ENCODE peak calls at places on chromosome 19, in seven cellular contexts. One of them, this sample, is unnamed.

GRCh38 chr19:35144600-35145436 is 1.8 kb downstream of the FXYD7 start:
- DNase-seq in neuronal stem cell: no peak
- DNase-seq in mesenchymal stem cell: no peak
- DNase-seq in H1: no peak
- DNase-seq in mesendoderm: peak; percentile 93
- DNase-seq in IMR-90: no peak
- DNase-seq in trophoblast cell: peak; percentile 70
- DNase-seq in this sample: peak; percentile 87

GRCh38 chr19:43465468-43466120 is at the start of gene LYPD3:
- DNase-seq in trophoblast cell: peak; percentile 96
- DNase-seq in neuronal stem cell: no peak
- DNase-seq in IMR-90: peak; percentile 31
- DNase-seq in mesenchymal stem cell: peak; percentile 33
- DNase-seq in H1: no peak
- DNase-seq in mesendoderm: peak; percentile 70
- DNase-seq in this sample: peak; percentile 84

GRCh38 chr19:53467138-53467502 is 413 bp upstream of the ZNF813 start:
- DNase-seq in neuronal stem cell: no peak
- DNase-seq in IMR-90: no peak
- DNase-seq in mesendoderm: no peak
- DNase-seq in trophoblast cell: no peak
- DNase-seq in H1: no peak
- DNase-seq in mesenchymal stem cell: no peak
- DNase-seq in this sample: no peak

GRCh38 chr19:447816-448546 is 12.9 kb downstream of the SHC2 start:
- DNase-seq in mesenchymal stem cell: peak; percentile 85
- DNase-seq in H1: no peak
- DNase-seq in trophoblast cell: no peak
- DNase-seq in neuronal stem cell: no peak
- DNase-seq in IMR-90: no peak
- DNase-seq in mesendoderm: no peak
- DNase-seq in this sample: no peak

GRCh38 chr19:35577918-35578317 is 8.1 kb upstream of the PMIS2 start:
- DNase-seq in mesendoderm: no peak
- DNase-seq in IMR-90: no peak
- DNase-seq in trophoblast cell: no peak
- DNase-seq in neuronal stem cell: no peak
- DNase-seq in H1: no peak
- DNase-seq in mesenchymal stem cell: no peak
- DNase-seq in this sample: no peak

GRCh38 chr19:41695745-41696144 is 7.7 kb upstream of the CEACAM7 start:
- DNase-seq in mesenchymal stem cell: no peak
- DNase-seq in IMR-90: no peak
- DNase-seq in trophoblast cell: no peak
- DNase-seq in neuronal stem cell: no peak
- DNase-seq in mesendoderm: no peak
- DNase-seq in H1: no peak
- DNase-seq in this sample: peak; percentile 17

GRCh38 chr19:40872209-40872608 is 9.8 kb downstream of the CYP2A7 start:
- DNase-seq in H1: no peak
- DNase-seq in trophoblast cell: peak; percentile 68
- DNase-seq in neuronal stem cell: no peak
- DNase-seq in mesendoderm: no peak
- DNase-seq in mesenchymal stem cell: no peak
- DNase-seq in IMR-90: no peak
- DNase-seq in this sample: no peak

GRCh38 chr19:47797996-47798903 is 6.1 kb downstream of the TPRX1 start:
- DNase-seq in IMR-90: no peak
- DNase-seq in H1: no peak
- DNase-seq in neuronal stem cell: no peak
- DNase-seq in mesendoderm: no peak
- DNase-seq in trophoblast cell: no peak
- DNase-seq in mesenchymal stem cell: no peak
- DNase-seq in this sample: no peak

GRCh38 chr19:22976248-22976647 is 26.7 kb downstream of the ZNF728 start:
- DNase-seq in mesenchymal stem cell: no peak
- DNase-seq in mesendoderm: no peak
- DNase-seq in IMR-90: no peak
- DNase-seq in trophoblast cell: no peak
- DNase-seq in neuronal stem cell: no peak
- DNase-seq in H1: no peak
- DNase-seq in this sample: no peak

GRCh38 chr19:32800757-32801156 is 68.8 kb downstream of the SLC7A9 start:
- DNase-seq in H1: no peak
- DNase-seq in trophoblast cell: no peak
- DNase-seq in mesenchymal stem cell: no peak
- DNase-seq in mesendoderm: no peak
- DNase-seq in neuronal stem cell: no peak
- DNase-seq in IMR-90: no peak
- DNase-seq in this sample: no peak

GRCh38 chr19:33434886-33435705 is 61.6 kb downstream of the CEBPG start:
- DNase-seq in mesendoderm: peak; percentile 7
- DNase-seq in trophoblast cell: no peak
- DNase-seq in neuronal stem cell: no peak
- DNase-seq in H1: no peak
- DNase-seq in IMR-90: peak; percentile 32
- DNase-seq in mesenchymal stem cell: peak; percentile 48
- DNase-seq in this sample: no peak

GRCh38 chr19:4452230-4452990 is 5.2 kb downstream of the UBXN6 start:
- DNase-seq in mesendoderm: no peak
- DNase-seq in mesenchymal stem cell: no peak
- DNase-seq in trophoblast cell: no peak
- DNase-seq in neuronal stem cell: no peak
- DNase-seq in H1: no peak
- DNase-seq in IMR-90: no peak
- DNase-seq in this sample: no peak

GRCh38 chr19:4455742-4456565 is 1.6 kb downstream of the UBXN6 start:
- DNase-seq in H1: no peak
- DNase-seq in neuronal stem cell: no peak
- DNase-seq in IMR-90: peak; percentile 84
- DNase-seq in mesenchymal stem cell: peak; percentile 63
- DNase-seq in trophoblast cell: no peak
- DNase-seq in mesendoderm: peak; percentile 30
- DNase-seq in this sample: no peak

GRCh38 chr19:4454621-4454951 is 3.0 kb downstream of the UBXN6 start:
- DNase-seq in IMR-90: no peak
- DNase-seq in mesendoderm: no peak
- DNase-seq in neuronal stem cell: no peak
- DNase-seq in trophoblast cell: no peak
- DNase-seq in H1: no peak
- DNase-seq in mesenchymal stem cell: no peak
- DNase-seq in this sample: no peak

GRCh38 chr19:4454952-4455738 is 2.4 kb downstream of the UBXN6 start:
- DNase-seq in mesenchymal stem cell: peak; percentile 37
- DNase-seq in trophoblast cell: no peak
- DNase-seq in H1: no peak
- DNase-seq in neuronal stem cell: no peak
- DNase-seq in mesendoderm: no peak
- DNase-seq in IMR-90: peak; percentile 62
- DNase-seq in this sample: no peak

GRCh38 chr19:4453232-4454179 is 4.1 kb downstream of the UBXN6 start:
- DNase-seq in neuronal stem cell: no peak
- DNase-seq in mesenchymal stem cell: no peak
- DNase-seq in IMR-90: no peak
- DNase-seq in H1: no peak
- DNase-seq in mesendoderm: no peak
- DNase-seq in trophoblast cell: no peak
- DNase-seq in this sample: no peak
- H3K4ac ChIP-seq in neuronal stem cell: no peak overlapping the region
- H3K4ac ChIP-seq in mesenchymal stem cell: no peak overlapping the region
- H3K4ac ChIP-seq in IMR-90: no peak overlapping the region
- H3K4ac ChIP-seq in H1: no peak overlapping the region
- H3K4ac ChIP-seq in mesendoderm: no peak overlapping the region
- H3K4ac ChIP-seq in trophoblast cell: no peak overlapping the region
- H3K4ac ChIP-seq in this sample: no peak overlapping the region

GRCh38 chr19:17011485-17011884 is 15.1 kb downstream of the CPAMD8 start:
- DNase-seq in mesendoderm: no peak
- DNase-seq in neuronal stem cell: no peak
- DNase-seq in H1: no peak
- DNase-seq in IMR-90: no peak
- DNase-seq in trophoblast cell: no peak
- DNase-seq in mesenchymal stem cell: no peak
- DNase-seq in this sample: no peak
- H3K4ac ChIP-seq in mesendoderm: no peak overlapping the region
- H3K4ac ChIP-seq in neuronal stem cell: no peak overlapping the region
- H3K4ac ChIP-seq in H1: no peak overlapping the region
- H3K4ac ChIP-seq in IMR-90: no peak overlapping the region
- H3K4ac ChIP-seq in trophoblast cell: no peak overlapping the region
- H3K4ac ChIP-seq in mesenchymal stem cell: no peak overlapping the region
- H3K4ac ChIP-seq in this sample: no peak overlapping the region

GRCh38 chr19:3013261-3013725 is 15.8 kb downstream of the TLE2 start:
- DNase-seq in mesendoderm: no peak
- DNase-seq in neuronal stem cell: no peak
- DNase-seq in mesenchymal stem cell: no peak
- DNase-seq in H1: no peak
- DNase-seq in trophoblast cell: no peak
- DNase-seq in IMR-90: no peak
- DNase-seq in this sample: no peak

GRCh38 chr19:3017923-3018322 is 11.2 kb downstream of the TLE2 start:
- DNase-seq in neuronal stem cell: no peak
- DNase-seq in mesenchymal stem cell: no peak
- DNase-seq in trophoblast cell: no peak
- DNase-seq in mesendoderm: no peak
- DNase-seq in H1: no peak
- DNase-seq in IMR-90: no peak
- DNase-seq in this sample: no peak

GRCh38 chr19:3012522-3013260 is 16.4 kb downstream of the TLE2 start:
- DNase-seq in trophoblast cell: no peak
- DNase-seq in neuronal stem cell: no peak
- DNase-seq in mesendoderm: peak; percentile 30
- DNase-seq in mesenchymal stem cell: no peak
- DNase-seq in IMR-90: no peak
- DNase-seq in H1: no peak
- DNase-seq in this sample: no peak

GRCh38 chr19:3014135-3014534 is 14.9 kb downstream of the TLE2 start:
- DNase-seq in IMR-90: no peak
- DNase-seq in H1: no peak
- DNase-seq in mesenchymal stem cell: no peak
- DNase-seq in trophoblast cell: no peak
- DNase-seq in neuronal stem cell: no peak
- DNase-seq in mesendoderm: no peak
- DNase-seq in this sample: no peak

GRCh38 chr19:3015126-3016057 is 13.7 kb downstream of the TLE2 start:
- DNase-seq in H1: no peak
- DNase-seq in IMR-90: no peak
- DNase-seq in mesendoderm: no peak
- DNase-seq in neuronal stem cell: no peak
- DNase-seq in trophoblast cell: no peak
- DNase-seq in mesenchymal stem cell: no peak
- DNase-seq in this sample: no peak
- H3K4ac ChIP-seq in H1: no peak overlapping the region
- H3K4ac ChIP-seq in IMR-90: no peak overlapping the region
- H3K4ac ChIP-seq in mesendoderm: no peak overlapping the region
- H3K4ac ChIP-seq in neuronal stem cell: no peak overlapping the region
- H3K4ac ChIP-seq in trophoblast cell: no peak overlapping the region
- H3K4ac ChIP-seq in mesenchymal stem cell: no peak overlapping the region
- H3K4ac ChIP-seq in this sample: no peak overlapping the region

GRCh38 chr19:19711306-19711933 is 21.5 kb downstream of the ZNF14 start:
- DNase-seq in mesendoderm: peak; percentile 19
- DNase-seq in mesenchymal stem cell: no peak
- DNase-seq in IMR-90: no peak
- DNase-seq in trophoblast cell: no peak
- DNase-seq in H1: no peak
- DNase-seq in neuronal stem cell: no peak
- DNase-seq in this sample: no peak
- H3K4ac ChIP-seq in mesendoderm: no peak overlapping the region
- H3K4ac ChIP-seq in mesenchymal stem cell: no peak overlapping the region
- H3K4ac ChIP-seq in IMR-90: no peak overlapping the region
- H3K4ac ChIP-seq in trophoblast cell: no peak overlapping the region
- H3K4ac ChIP-seq in H1: no peak overlapping the region
- H3K4ac ChIP-seq in neuronal stem cell: no peak overlapping the region
- H3K4ac ChIP-seq in this sample: no peak overlapping the region

GRCh38 chr19:51012661-51013190 is 6.8 kb downstream of the KLK10 start:
- DNase-seq in trophoblast cell: no peak
- DNase-seq in mesenchymal stem cell: no peak
- DNase-seq in mesendoderm: no peak
- DNase-seq in neuronal stem cell: no peak
- DNase-seq in IMR-90: no peak
- DNase-seq in H1: no peak
- DNase-seq in this sample: no peak
- H3K4ac ChIP-seq in trophoblast cell: no peak overlapping the region
- H3K4ac ChIP-seq in mesenchymal stem cell: no peak overlapping the region
- H3K4ac ChIP-seq in mesendoderm: no peak overlapping the region
- H3K4ac ChIP-seq in neuronal stem cell: no peak overlapping the region
- H3K4ac ChIP-seq in IMR-90: no peak overlapping the region
- H3K4ac ChIP-seq in H1: no peak overlapping the region
- H3K4ac ChIP-seq in this sample: no peak overlapping the region

GRCh38 chr19:8390617-8390981 is 439 bp downstream of the RAB11B start:
- DNase-seq in mesendoderm: peak; percentile 93
- DNase-seq in mesenchymal stem cell: peak; percentile 91
- DNase-seq in IMR-90: peak; percentile 89
- DNase-seq in trophoblast cell: peak; percentile 94
- DNase-seq in H1: peak; percentile 91
- DNase-seq in neuronal stem cell: peak; percentile 93
- DNase-seq in this sample: peak; percentile 95

GRCh38 chr19:8387688-8388611 is 2.2 kb upstream of the RAB11B start:
- DNase-seq in neuronal stem cell: no peak
- DNase-seq in trophoblast cell: no peak
- DNase-seq in mesenchymal stem cell: peak; percentile 46
- DNase-seq in H1: no peak
- DNase-seq in mesendoderm: no peak
- DNase-seq in IMR-90: no peak
- DNase-seq in this sample: no peak

GRCh38 chr19:8388612-8388958 is 1.6 kb upstream of the RAB11B start:
- DNase-seq in IMR-90: no peak
- DNase-seq in H1: no peak
- DNase-seq in trophoblast cell: no peak
- DNase-seq in mesenchymal stem cell: no peak
- DNase-seq in mesendoderm: no peak
- DNase-seq in neuronal stem cell: no peak
- DNase-seq in this sample: no peak

GRCh38 chr19:8389891-8390616 is at the start of gene RAB11B:
- DNase-seq in neuronal stem cell: peak; percentile 100
- DNase-seq in IMR-90: peak; percentile 99
- DNase-seq in H1: peak; percentile 99
- DNase-seq in mesenchymal stem cell: peak; percentile 100
- DNase-seq in trophoblast cell: peak; percentile 99
- DNase-seq in mesendoderm: peak; percentile 100
- DNase-seq in this sample: peak; percentile 100

GRCh38 chr19:8386990-8387389 is 3.2 kb upstream of the RAB11B start:
- DNase-seq in mesendoderm: no peak
- DNase-seq in neuronal stem cell: no peak
- DNase-seq in mesenchymal stem cell: no peak
- DNase-seq in H1: no peak
- DNase-seq in IMR-90: no peak
- DNase-seq in trophoblast cell: no peak
- DNase-seq in this sample: no peak
- H3K4ac ChIP-seq in mesendoderm: no peak overlapping the region
- H3K4ac ChIP-seq in neuronal stem cell: no peak overlapping the region
- H3K4ac ChIP-seq in mesenchymal stem cell: no peak overlapping the region
- H3K4ac ChIP-seq in H1: no peak overlapping the region
- H3K4ac ChIP-seq in IMR-90: no peak overlapping the region
- H3K4ac ChIP-seq in trophoblast cell: no peak overlapping the region
- H3K4ac ChIP-seq in this sample: no peak overlapping the region

This sample was measured in H9.